ENCODE peak calls at places on chromosomes 3 and 15, in seven cellular contexts. K is esophagus mucosa; V is upper lobe of left lung; H is stimulated activated naive CD8-positive, alpha-beta T cell treated with anti-CD3 and anti-CD28 coated beads, Interleukin-15, Interleukin-2, amounts not matched to agents 100 U/mL and 50 U/mL, for 24 hours; N is activated T-cell treated with anti-CD3 and anti-CD28 coated beads, Interleukin-2, amount 50 U/mL, for 4 hours; O is left lobe of liver; Y is heart right ventricle. D is an unnamed sample.

GRCh38 chr3:98843301-98843959 is 58.1 kb downstream of the DCBLD2 start:
- ATAC-seq in K (no peak), V (no peak), H (no peak), N (no peak), O (no peak), Y (no peak), D (no peak)

GRCh38 chr3:175355801-175356335 is 496.7 kb downstream of the NAALADL2 start:
- ATAC-seq in K (no peak), V (no peak), H (no peak), N (no peak), O (no peak), Y (no peak), D (no peak)

GRCh38 chr3:189260556-189261493 is 89.1 kb downstream of the TPRG1 start:
- ATAC-seq in K (no peak), V (peak; percentile 79), H (no peak), N (no peak), O (no peak), Y (peak; percentile 96), D (no peak)

GRCh38 chr3:146501752-146502151 is 32.4 kb upstream of the PLSCR2 start:
- ATAC-seq in K (no peak), V (no peak), H (peak; percentile 66), N (peak; percentile 60), O (no peak), Y (no peak), D (no peak)

GRCh38 chr3:111392911-111393351 is 149.1 kb upstream of the CD96 start:
- ATAC-seq in K (peak; percentile 58), V (no peak), H (peak; percentile 69), N (peak; percentile 88), O (no peak), Y (no peak), D (peak; percentile 93)

GRCh38 chr15:38672814-38673292 is 108.2 kb upstream of the RASGRP1 start:
- ATAC-seq in K (peak; percentile 39), V (no peak), H (no peak), N (no peak), O (no peak), Y (no peak), D (peak; percentile 7)

GRCh38 chr3:7075901-7076300 is 215.0 kb downstream of the GRM7 start:
- ATAC-seq in K (no peak), V (no peak), H (no peak), N (no peak), O (no peak), Y (no peak), D (no peak)

GRCh38 chr3:17645074-17645698 is 97.2 kb downstream of the TBC1D5 start:
- ATAC-seq in K (no peak), V (no peak), H (no peak), N (no peak), O (peak; percentile 93), Y (peak; percentile 56), D (no peak)

GRCh38 chr15:31970007-31970406 is 60.3 kb upstream of the CHRNA7 start:
- ATAC-seq in K (no peak), V (no peak), H (no peak), N (no peak), O (peak; percentile 92), Y (no peak), D (no peak)

GRCh38 chr15:77527164-77527778 is 105.4 kb downstream of the LINGO1 start:
- ATAC-seq in K (peak; percentile 37), V (peak; percentile 72), H (no peak), N (no peak), O (no peak), Y (peak; percentile 40), D (no peak)

GRCh38 chr3:11438636-11439035 is 166.4 kb downstream of the ATG7 start:
- ATAC-seq in K (no peak), V (no peak), H (no peak), N (no peak), O (no peak), Y (peak; percentile 56), D (no peak)

GRCh38 chr15:51443282-51443914 is 101.9 kb downstream of the GLDN start:
- ATAC-seq in K (peak; percentile 18), V (peak; percentile 38), H (peak; percentile 29), N (no peak), O (peak; percentile 26), Y (peak; percentile 12), D (no peak)

GRCh38 chr3:124272611-124273151 is 280.8 kb upstream of the ROPN1 start:
- ATAC-seq in K (no peak), V (peak; percentile 11), H (no peak), N (no peak), O (no peak), Y (no peak), D (no peak)

GRCh38 chr3:46968783-46969428 is 7.6 kb downstream of the CCDC12 start:
- ATAC-seq in K (no peak), V (no peak), H (no peak), N (no peak), O (peak; percentile 58), Y (no peak), D (no peak)

GRCh38 chr3:115072265-115073008 is 74.7 kb downstream of the ZBTB20 start:
- ATAC-seq in K (peak; percentile 87), V (peak; percentile 46), H (no peak), N (no peak), O (no peak), Y (peak; percentile 86), D (no peak)

GRCh38 chr15:84604804-84605203 is 4.0 kb downstream of the ZSCAN2 start:
- ATAC-seq in K (no peak), V (no peak), H (peak; percentile 30), N (peak; percentile 26), O (no peak), Y (no peak), D (peak; percentile 60)

GRCh38 chr3:142288032-142288638 is 62.8 kb upstream of the GK5 start:
- ATAC-seq in K (no peak), V (no peak), H (no peak), N (no peak), O (no peak), Y (no peak), D (no peak)

GRCh38 chr3:40624189-40624754 is 99.5 kb downstream of the ZNF621 start:
- ATAC-seq in K (no peak), V (no peak), H (no peak), N (no peak), O (no peak), Y (no peak), D (no peak)

GRCh38 chr3:175378348-175378747 is 519.2 kb downstream of the NAALADL2 start:
- ATAC-seq in K (no peak), V (no peak), H (no peak), N (no peak), O (no peak), Y (no peak), D (no peak)

GRCh38 chr15:35358824-35359223 is 187.1 kb downstream of the DPH6 start:
- ATAC-seq in K (peak; percentile 69), V (no peak), H (no peak), N (no peak), O (no peak), Y (no peak), D (no peak)

GRCh38 chr3:63724987-63725386 is 72.5 kb downstream of the SNTN start:
- ATAC-seq in K (no peak), V (peak; percentile 86), H (no peak), N (no peak), O (no peak), Y (no peak), D (no peak)

GRCh38 chr3:146702237-146702636 is 97.1 kb upstream of the PLSCR5 start:
- ATAC-seq in K (no peak), V (no peak), H (no peak), N (no peak), O (no peak), Y (no peak), D (no peak)

GRCh38 chr3:60243456-60243855 is 1007.8 kb downstream of the FHIT start:
- ATAC-seq in K (no peak), V (no peak), H (no peak), N (no peak), O (no peak), Y (no peak), D (no peak)

GRCh38 chr15:31442203-31443090 is 115.8 kb downstream of the KLF13 start:
- ATAC-seq in K (peak; percentile 26), V (no peak), H (no peak), N (no peak), O (no peak), Y (peak; percentile 60), D (peak; percentile 12)

GRCh38 chr3:66427352-66427751 is 73.5 kb downstream of the LRIG1 start:
- ATAC-seq in K (no peak), V (no peak), H (no peak), N (no peak), O (no peak), Y (no peak), D (no peak)

GRCh38 chr15:47422901-47423300 is 294.4 kb upstream of the SEMA6D start:
- ATAC-seq in K (peak; percentile 62), V (no peak), H (no peak), N (no peak), O (no peak), Y (no peak), D (no peak)

GRCh38 chr3:160720123-160720746 is 35.8 kb upstream of the PPM1L start:
- ATAC-seq in K (no peak), V (no peak), H (no peak), N (no peak), O (peak; percentile 74), Y (peak; percentile 33), D (no peak)

GRCh38 chr15:25670025-25670554 is 193.0 kb downstream of the ATP10A start:
- ATAC-seq in K (peak; percentile 29), V (peak; percentile 32), H (no peak), N (no peak), O (no peak), Y (peak; percentile 92), D (no peak)

GRCh38 chr15:49823987-49824538 is 203.2 kb downstream of the DTWD1 start:
- ATAC-seq in K (no peak), V (no peak), H (no peak), N (no peak), O (no peak), Y (no peak), D (no peak)

GRCh38 chr15:79172032-79172481 is 81.5 kb upstream of the RASGRF1 start:
- ATAC-seq in K (no peak), V (no peak), H (no peak), N (no peak), O (no peak), Y (no peak), D (no peak)

GRCh38 chr3:134699141-134699711 is 48.4 kb upstream of the KY start:
- ATAC-seq in K (no peak), V (no peak), H (no peak), N (no peak), O (no peak), Y (peak; percentile 20), D (no peak)

GRCh38 chr3:14791343-14791945 is 27.3 kb upstream of the FGD5 start:
- ATAC-seq in K (peak; percentile 72), V (peak; percentile 64), H (peak; percentile 12), N (peak; percentile 43), O (peak; percentile 96), Y (peak; percentile 60), D (peak; percentile 74)

GRCh38 chr3:43506644-43507043 is 115.2 kb downstream of the ANO10 start:
- ATAC-seq in K (no peak), V (no peak), H (no peak), N (no peak), O (no peak), Y (no peak), D (no peak)

GRCh38 chr3:59731909-59732308 is 682.1 kb upstream of the CFAP20DC start:
- ATAC-seq in K (no peak), V (no peak), H (peak; percentile 40), N (no peak), O (no peak), Y (no peak), D (peak; percentile 39)

GRCh38 chr15:91263632-91264477 is 163.8 kb downstream of the SV2B start:
- ATAC-seq in K (peak; percentile 83), V (peak; percentile 53), H (no peak), N (no peak), O (peak; percentile 29), Y (peak; percentile 95), D (no peak)

GRCh38 chr15:99451484-99451883 is 114.3 kb upstream of the MEF2A start:
- ATAC-seq in K (no peak), V (no peak), H (no peak), N (no peak), O (no peak), Y (no peak), D (no peak)

GRCh38 chr15:39461536-39462140 is 119.2 kb upstream of the THBS1 start:
- ATAC-seq in K (no peak), V (no peak), H (no peak), N (no peak), O (peak; percentile 35), Y (peak; percentile 83), D (no peak)

GRCh38 chr3:62131620-62132019 is 241.7 kb downstream of the FEZF2 start:
- ATAC-seq in K (no peak), V (no peak), H (no peak), N (no peak), O (peak; percentile 45), Y (no peak), D (no peak)